ENCODE peak calls at places on chromosomes 11 and 22, in five cellular contexts. I, D, Q, W and K are unnamed samples.

GRCh38 chr11:13717331-13717730 is 48.9 kb downstream of the FAR1 start:
- DNase-seq in I (peak), Q (peak), W (no peak), D (no peak), K (peak)

GRCh38 chr22:22049684-22050083 is 67.1 kb upstream of the TOP3B start:
- DNase-seq in D (no peak), W (no peak), Q (no peak), I (no peak), K (no peak)

GRCh38 chr11:8652140-8652539 is 30.3 kb downstream of the TRIM66 start:
- DNase-seq in Q (no peak), W (no peak), I (peak), D (no peak), K (peak)

GRCh38 chr11:95700471-95700817 is 89.1 kb downstream of the FAM76B start:
- DNase-seq in Q (no peak), W (no peak), D (no peak), I (no peak), K (no peak)

GRCh38 chr11:111635706-111636045 is 33.4 kb downstream of the SIK2 start:
- DNase-seq in W (no peak), I (peak), Q (no peak), D (no peak), K (no peak)

GRCh38 chr11:83459802-83460201 is 173.6 kb upstream of the CCDC90B start:
- DNase-seq in I (no peak), Q (no peak), W (no peak), D (no peak), K (no peak)

GRCh38 chr22:23494593-23495266 is 85.4 kb downstream of the IGLL1 start:
- DNase-seq in Q (no peak), W (no peak), D (no peak), I (no peak), K (no peak)

GRCh38 chr11:57310630-57311086 is 14.1 kb downstream of the TNKS1BP1 start:
- DNase-seq in D (no peak), Q (no peak), W (no peak), I (peak), K (no peak)

GRCh38 chr11:25938952-25939351 is 393.0 kb upstream of the ANO3 start:
- DNase-seq in Q (peak), D (peak), I (no peak), W (no peak), K (no peak)

GRCh38 chr11:102620858-102621561 is 4.1 kb downstream of the MMP20 start:
- DNase-seq in I (peak), Q (no peak), D (no peak), W (no peak), K (peak)

GRCh38 chr22:49086181-49086580 is 741.5 kb downstream of the BRD1 start:
- DNase-seq in D (no peak), I (no peak), W (no peak), Q (no peak), K (no peak)

GRCh38 chr22:49086606-49087157 is 741.0 kb downstream of the BRD1 start:
- DNase-seq in Q (no peak), I (no peak), W (no peak), D (no peak), K (no peak)

GRCh38 chr22:49087163-49087562 is 740.5 kb downstream of the BRD1 start:
- DNase-seq in Q (no peak), D (no peak), I (no peak), W (no peak), K (no peak)

GRCh38 chr22:49088801-49089791 is 738.6 kb downstream of the BRD1 start:
- DNase-seq in Q (no peak), W (no peak), D (no peak), I (no peak), K (no peak)

GRCh38 chr22:49087716-49088660 is 739.7 kb downstream of the BRD1 start:
- DNase-seq in D (no peak), W (no peak), Q (no peak), I (no peak), K (no peak)
- H4K8ac ChIP-seq in D (no peak), W (no peak), Q (no peak), I (no peak), K (no peak)

DNA sequence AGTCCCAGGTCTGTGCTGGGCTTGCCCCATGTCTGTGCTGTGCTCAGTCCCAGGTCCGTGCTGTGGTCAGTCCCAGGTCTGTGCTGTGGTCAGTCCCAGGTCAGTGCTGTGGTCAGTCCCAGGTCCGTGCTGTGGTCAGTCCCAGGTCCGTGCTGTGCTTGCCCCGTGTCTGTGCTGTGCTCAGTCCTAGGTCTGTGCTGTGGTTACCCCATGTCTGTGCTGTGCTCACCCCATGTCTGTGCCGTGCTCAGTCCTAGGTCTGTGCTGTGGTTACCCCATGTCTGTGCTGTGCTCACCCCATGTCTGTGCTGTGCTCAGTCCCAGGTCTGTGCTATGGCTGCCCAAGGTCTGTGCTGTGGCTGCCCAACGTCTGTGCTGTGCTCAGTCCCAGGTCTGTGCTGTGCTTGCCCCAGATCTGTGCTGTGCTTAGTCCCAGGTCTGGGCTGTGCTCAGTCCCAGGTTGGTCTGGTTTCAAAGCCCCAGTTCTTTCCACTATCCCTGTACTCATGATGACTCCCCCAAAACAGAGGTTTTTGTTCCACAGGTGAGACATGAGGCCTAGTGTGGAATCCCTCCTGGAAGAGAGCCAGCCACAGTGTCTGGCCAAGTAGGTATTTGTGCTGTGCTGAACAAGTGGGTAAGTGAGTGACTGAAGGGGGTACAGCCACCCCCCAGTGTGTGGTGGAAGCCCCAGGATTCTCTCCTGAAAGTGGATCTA is 34.8 kb downstream of the IRAG1 start:
- DNase-seq in Q (no peak), I (no peak), W (no peak), D (no peak), K (peak)
- H4K8ac ChIP-seq in Q (no peak), I (peak), W (no peak), D (no peak), K (peak)

GRCh38 chr11:72641522-72641899 is 32.7 kb downstream of the PDE2A start:
- DNase-seq in D (no peak), I (no peak), Q (no peak), W (no peak), K (no peak)
- H4K8ac ChIP-seq in D (no peak), I (no peak), Q (no peak), W (no peak), K (no peak)

GRCh38 chr11:44727373-44728084 is 767 bp downstream of the TSPAN18 start:
- DNase-seq in D (peak), W (peak), Q (peak), I (peak), K (peak)
- H4K8ac ChIP-seq in D (no peak), W (no peak), Q (no peak), I (no peak), K (peak)

DNA sequence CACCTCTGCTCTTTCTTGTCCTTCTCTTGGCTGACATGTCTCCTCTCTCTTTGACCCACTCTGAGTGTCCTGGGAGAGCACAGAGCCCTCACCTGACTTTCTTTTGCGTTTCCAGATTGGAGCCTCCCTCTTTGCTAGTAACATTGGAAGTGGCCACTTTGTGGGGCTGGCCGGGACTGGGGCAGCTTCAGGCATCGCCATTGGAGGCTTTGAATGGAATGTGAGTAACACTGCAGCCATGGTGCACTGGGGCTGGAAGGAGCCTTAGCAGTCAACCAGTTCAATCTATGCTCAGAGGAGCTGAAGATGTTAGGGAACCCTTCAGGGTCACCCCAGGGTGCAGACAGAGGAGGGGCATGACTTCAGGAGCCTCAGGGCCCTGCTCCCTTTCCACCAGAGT is 23.8 kb downstream of the SLC5A1 start:
- DNase-seq in W (no peak), D (no peak), Q (no peak), I (no peak), K (no peak)
- H4K8ac ChIP-seq in W (no peak), D (no peak), Q (no peak), I (no peak), K (no peak)

DNA sequence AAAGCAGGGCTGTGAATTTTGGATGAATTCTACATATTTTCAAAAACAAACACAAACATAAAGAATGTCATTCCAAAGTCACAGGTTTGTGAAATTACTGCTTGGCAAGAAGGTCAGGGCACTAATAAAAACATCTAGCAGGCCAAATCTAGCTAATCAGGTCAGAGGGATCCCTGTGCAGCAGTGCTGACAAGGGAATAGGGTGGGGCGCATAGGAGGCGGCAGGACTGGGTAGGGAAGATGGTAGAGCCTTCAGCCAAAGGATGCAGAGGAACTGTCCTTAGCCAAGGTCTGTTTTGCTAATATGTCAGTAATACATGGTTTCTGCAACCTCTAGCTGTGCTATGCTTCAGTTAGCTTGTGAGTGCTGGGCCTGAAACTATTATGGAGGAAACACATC is 396.6 kb downstream of the TENM4 start:
- DNase-seq in W (no peak), Q (no peak), I (no peak), D (no peak), K (no peak)
- H4K8ac ChIP-seq in W (no peak), Q (no peak), I (no peak), D (no peak), K (no peak)

GRCh38 chr11:2928605-2929510 is at the start of gene PHLDA2:
- DNase-seq in D (no peak), W (peak), I (peak), Q (peak), K (peak)

GRCh38 chr11:2931416-2931746 is 2.2 kb upstream of the PHLDA2 start:
- DNase-seq in W (no peak), Q (no peak), I (no peak), D (no peak), K (no peak)

GRCh38 chr11:2930705-2931415 is 1.6 kb upstream of the PHLDA2 start:
- DNase-seq in Q (peak), D (peak), I (peak), W (peak), K (peak)

GRCh38 chr11:2929511-2929879 is 275 bp upstream of the PHLDA2 start:
- DNase-seq in W (no peak), D (no peak), I (peak), Q (no peak), K (peak)

GRCh38 chr11:2929880-2930704 is 872 bp upstream of the PHLDA2 start:
- DNase-seq in W (peak), I (peak), Q (peak), D (peak), K (peak)
- H4K8ac ChIP-seq in W (no peak), I (peak), Q (no peak), D (no peak), K (peak)

GRCh38 chr22:49025791-49026475 is 801.7 kb downstream of the BRD1 start:
- DNase-seq in I (no peak), W (no peak), D (no peak), Q (no peak), K (no peak)
- H4K8ac ChIP-seq in I (no peak), W (no peak), D (no peak), Q (no peak), K (no peak)